ENCODE peak calls at places on chromosomes 4 and X, in four cellular contexts. Q is AG09309, G is LoVo, M is astrocyte of the spinal cord. U is an unnamed sample.

GRCh38 chr4:127783026-127783769 is 1.1 kb downstream of the HSPA4L start:
- DNase-seq in Q (no peak), G (peak; percentile 73), M (peak; percentile 62), U (peak; percentile 81)

GRCh38 chr4:142743071-142743825 is 102.9 kb downstream of the INPP4B start:
- DNase-seq in Q (peak; percentile 52), G (no peak), M (peak; percentile 42), U (peak; percentile 39)

GRCh38 chr4:74121643-74122579 is 22.9 kb upstream of the CXCL2 start:
- DNase-seq in Q (no peak), G (no peak), M (no peak), U (no peak)

GRCh38 chrX:3713225-3713936 is at the start of gene PRKX:
- DNase-seq in Q (no peak), G (peak; percentile 34), M (peak; percentile 47), U (peak; percentile 54)

GRCh38 chr4:81913427-81913878 is 441.7 kb upstream of the RASGEF1B start:
- DNase-seq in Q (no peak), G (peak; percentile 75), M (peak; percentile 1), U (peak; percentile 62)

GRCh38 chr4:64713256-64713840 is 304.1 kb upstream of the TECRL start:
- DNase-seq in Q (peak; percentile 2), G (peak; percentile 40), M (peak; percentile 51), U (peak; percentile 11)

GRCh38 chrX:69305333-69306062 is 140.2 kb upstream of the PJA1 start:
- DNase-seq in Q (no peak), G (no peak), M (no peak), U (no peak)

GRCh38 chr4:156321203-156321602 is 367.5 kb upstream of the CTSO start:
- DNase-seq in Q (peak; percentile 84), G (no peak), M (peak; percentile 88), U (no peak)

GRCh38 chr4:39341075-39341725 is 25.0 kb downstream of the RFC1 start:
- DNase-seq in Q (no peak), G (no peak), M (no peak), U (no peak)

GRCh38 chr4:38673109-38673978 is 9.3 kb downstream of the KLF3 start:
- DNase-seq in Q (no peak), G (peak; percentile 74), M (no peak), U (peak; percentile 98)

GRCh38 chr4:2591189-2591588 is 54.7 kb downstream of the FAM193A start:
- DNase-seq in Q (peak; percentile 1), G (no peak), M (no peak), U (no peak)

GRCh38 chrX:9644335-9644734 is 121.3 kb downstream of the GPR143 start:
- DNase-seq in Q (no peak), G (no peak), M (no peak), U (no peak)

GRCh38 chrX:17405225-17405969 is 30.4 kb downstream of the NHS start:
- DNase-seq in Q (no peak), G (peak; percentile 65), M (no peak), U (peak; percentile 45)

GRCh38 chrX:110407910-110408545 is 49.4 kb downstream of the RTL9 start:
- DNase-seq in Q (no peak), G (peak; percentile 42), M (peak; percentile 53), U (peak; percentile 59)

GRCh38 chr4:10006604-10007435 is 14.5 kb downstream of the SLC2A9 start:
- DNase-seq in Q (no peak), G (peak; percentile 83), M (peak; percentile 1), U (peak; percentile 99)

U was measured in small intestine.